ENCODE peak calls at places on chromosomes 11 and 22, in nine cellular contexts. One of them, this sample, is unnamed.

GRCh38 chr11:129589190-129589589 is 213.5 kb downstream of the BARX2 start:
- DNase-seq in suprapubic skin: no peak
- DNase-seq in A549: no peak
- DNase-seq in ovary: no peak
- DNase-seq in stomach: no peak
- DNase-seq in SK-N-SH: no peak
- DNase-seq in sigmoid colon: no peak
- DNase-seq in K562: no peak
- DNase-seq in tibial nerve: no peak
- DNase-seq in this sample: no peak

GRCh38 chr11:68897441-68897840 is 6.2 kb downstream of the MRPL21 start:
- DNase-seq in suprapubic skin: no peak
- DNase-seq in sigmoid colon: no peak
- DNase-seq in SK-N-SH: no peak
- DNase-seq in K562: no peak
- DNase-seq in A549: no peak
- DNase-seq in tibial nerve: no peak
- DNase-seq in ovary: no peak
- DNase-seq in stomach: no peak
- DNase-seq in this sample: no peak

GRCh38 chr11:66329165-66329673 is 7.0 kb downstream of the RIN1 start:
- DNase-seq in K562: peak
- DNase-seq in sigmoid colon: no peak
- DNase-seq in stomach: no peak
- DNase-seq in suprapubic skin: no peak
- DNase-seq in ovary: no peak
- DNase-seq in tibial nerve: no peak
- DNase-seq in SK-N-SH: no peak
- DNase-seq in A549: no peak
- DNase-seq in this sample: no peak

GRCh38 chr11:114893329-114893728 is 215.0 kb downstream of the NXPE2 start:
- DNase-seq in ovary: no peak
- DNase-seq in A549: no peak
- DNase-seq in suprapubic skin: no peak
- DNase-seq in SK-N-SH: no peak
- DNase-seq in K562: no peak
- DNase-seq in stomach: no peak
- DNase-seq in sigmoid colon: no peak
- DNase-seq in tibial nerve: no peak
- DNase-seq in this sample: no peak

GRCh38 chr11:30741039-30741550 is 154.9 kb upstream of the MPPED2 start:
- DNase-seq in sigmoid colon: no peak
- DNase-seq in SK-N-SH: no peak
- DNase-seq in A549: peak
- DNase-seq in stomach: no peak
- DNase-seq in tibial nerve: no peak
- DNase-seq in ovary: no peak
- DNase-seq in K562: no peak
- DNase-seq in suprapubic skin: no peak
- DNase-seq in this sample: peak

GRCh38 chr11:114562166-114562916 is 2.7 kb upstream of the NXPE1 start:
- DNase-seq in ovary: no peak
- DNase-seq in SK-N-SH: no peak
- DNase-seq in stomach: no peak
- DNase-seq in sigmoid colon: no peak
- DNase-seq in A549: no peak
- DNase-seq in tibial nerve: no peak
- DNase-seq in suprapubic skin: no peak
- DNase-seq in K562: no peak
- DNase-seq in this sample: no peak

GRCh38 chr22:35313311-35314121 is 13.8 kb downstream of the TOM1 start:
- DNase-seq in SK-N-SH: no peak
- DNase-seq in K562: no peak
- DNase-seq in tibial nerve: peak
- DNase-seq in suprapubic skin: peak
- DNase-seq in A549: peak
- DNase-seq in stomach: peak
- DNase-seq in ovary: no peak
- DNase-seq in sigmoid colon: peak
- DNase-seq in this sample: no peak

GRCh38 chr11:68549789-68550484 is 89.4 kb downstream of the PPP6R3 start:
- DNase-seq in ovary: no peak
- DNase-seq in SK-N-SH: no peak
- DNase-seq in K562: no peak
- DNase-seq in tibial nerve: no peak
- DNase-seq in stomach: no peak
- DNase-seq in sigmoid colon: no peak
- DNase-seq in suprapubic skin: no peak
- DNase-seq in A549: no peak
- DNase-seq in this sample: no peak

GRCh38 chr11:7595016-7595869 is 78.1 kb downstream of the CYB5R2 start:
- DNase-seq in ovary: no peak
- DNase-seq in stomach: no peak
- DNase-seq in K562: no peak
- DNase-seq in SK-N-SH: no peak
- DNase-seq in A549: no peak
- DNase-seq in tibial nerve: no peak
- DNase-seq in suprapubic skin: no peak
- DNase-seq in sigmoid colon: no peak
- DNase-seq in this sample: no peak

GRCh38 chr11:7597620-7598019 is 75.7 kb downstream of the CYB5R2 start:
- DNase-seq in sigmoid colon: no peak
- DNase-seq in ovary: no peak
- DNase-seq in A549: no peak
- DNase-seq in suprapubic skin: no peak
- DNase-seq in tibial nerve: no peak
- DNase-seq in K562: no peak
- DNase-seq in stomach: peak
- DNase-seq in SK-N-SH: no peak
- DNase-seq in this sample: peak

GRCh38 chr11:7595951-7596350 is 77.3 kb downstream of the CYB5R2 start:
- DNase-seq in sigmoid colon: no peak
- DNase-seq in K562: no peak
- DNase-seq in suprapubic skin: no peak
- DNase-seq in stomach: no peak
- DNase-seq in tibial nerve: no peak
- DNase-seq in SK-N-SH: no peak
- DNase-seq in ovary: no peak
- DNase-seq in A549: no peak
- DNase-seq in this sample: no peak

GRCh38 chr11:7599209-7599608 is 74.1 kb downstream of the CYB5R2 start:
- DNase-seq in suprapubic skin: no peak
- DNase-seq in K562: no peak
- DNase-seq in SK-N-SH: no peak
- DNase-seq in ovary: no peak
- DNase-seq in A549: no peak
- DNase-seq in tibial nerve: no peak
- DNase-seq in sigmoid colon: no peak
- DNase-seq in stomach: no peak
- DNase-seq in this sample: no peak

GRCh38 chr11:7596975-7597391 is 76.3 kb downstream of the CYB5R2 start:
- DNase-seq in stomach: no peak
- DNase-seq in suprapubic skin: no peak
- DNase-seq in A549: no peak
- DNase-seq in K562: no peak
- DNase-seq in sigmoid colon: peak
- DNase-seq in ovary: no peak
- DNase-seq in tibial nerve: no peak
- DNase-seq in SK-N-SH: no peak
- DNase-seq in this sample: peak
- H3K27ac ChIP-seq in stomach: peak
- H3K27ac ChIP-seq in suprapubic skin: peak
- H3K27ac ChIP-seq in A549: peak
- H3K27ac ChIP-seq in K562: no peak
- H3K27ac ChIP-seq in sigmoid colon: no peak
- H3K27ac ChIP-seq in ovary: no peak
- H3K27ac ChIP-seq in tibial nerve: no peak
- H3K27ac ChIP-seq in SK-N-SH: no peak
- H3K27ac ChIP-seq in this sample: peak

DNA sequence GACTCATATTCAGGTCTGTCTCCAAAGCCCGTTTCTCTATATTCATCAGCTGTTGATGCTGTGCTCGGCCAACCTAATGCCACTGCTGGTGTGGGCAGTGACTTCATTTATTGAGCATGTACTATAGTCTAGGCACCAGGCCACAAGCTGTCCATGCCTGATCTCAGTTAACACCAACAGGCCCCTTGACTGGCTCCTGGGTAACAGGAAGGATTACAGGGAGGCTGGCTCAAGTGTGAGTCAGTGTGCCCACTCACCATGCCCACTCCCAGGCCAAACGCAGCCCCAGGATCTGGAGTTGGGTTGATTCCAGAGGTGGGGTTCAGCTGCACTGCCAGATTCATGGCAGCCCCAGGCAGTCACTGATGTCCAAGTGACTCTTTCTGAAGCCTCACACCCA is 8.6 kb upstream of the CRYBB2 start:
- DNase-seq in SK-N-SH: no peak
- DNase-seq in A549: no peak
- DNase-seq in suprapubic skin: no peak
- DNase-seq in stomach: no peak
- DNase-seq in ovary: no peak
- DNase-seq in sigmoid colon: no peak
- DNase-seq in tibial nerve: no peak
- DNase-seq in K562: no peak
- DNase-seq in this sample: no peak
- TF ChIP-seq EP300 in SK-N-SH: no peak
- TF ChIP-seq EP300 in A549: no peak
- TF ChIP-seq EP300 in suprapubic skin: no peak
- TF ChIP-seq EP300 in stomach: no peak
- TF ChIP-seq EP300 in ovary: no peak
- TF ChIP-seq EP300 in sigmoid colon: no peak
- TF ChIP-seq EP300 in tibial nerve: no peak
- TF ChIP-seq EP300 in K562: no peak
- TF ChIP-seq EP300 in this sample: no peak

GRCh38 chr11:111981270-111981669 is 43.9 kb upstream of the DLAT start:
- DNase-seq in K562: no peak
- DNase-seq in ovary: no peak
- DNase-seq in stomach: no peak
- DNase-seq in tibial nerve: no peak
- DNase-seq in A549: no peak
- DNase-seq in suprapubic skin: no peak
- DNase-seq in sigmoid colon: no peak
- DNase-seq in SK-N-SH: no peak
- DNase-seq in this sample: no peak

GRCh38 chr11:111983187-111983986 is 41.8 kb upstream of the DLAT start:
- DNase-seq in A549: peak
- DNase-seq in tibial nerve: no peak
- DNase-seq in K562: peak
- DNase-seq in stomach: peak
- DNase-seq in ovary: no peak
- DNase-seq in suprapubic skin: no peak
- DNase-seq in sigmoid colon: no peak
- DNase-seq in SK-N-SH: no peak
- DNase-seq in this sample: peak

GRCh38 chr11:111980062-111980461 is 42.9 kb downstream of the DIXDC1 start:
- DNase-seq in SK-N-SH: peak
- DNase-seq in tibial nerve: no peak
- DNase-seq in A549: no peak
- DNase-seq in suprapubic skin: no peak
- DNase-seq in K562: no peak
- DNase-seq in stomach: no peak
- DNase-seq in ovary: no peak
- DNase-seq in sigmoid colon: no peak
- DNase-seq in this sample: no peak

GRCh38 chr11:111982019-111982464 is 43.2 kb upstream of the DLAT start:
- DNase-seq in suprapubic skin: no peak
- DNase-seq in sigmoid colon: no peak
- DNase-seq in K562: peak
- DNase-seq in SK-N-SH: peak
- DNase-seq in ovary: peak
- DNase-seq in tibial nerve: peak
- DNase-seq in A549: peak
- DNase-seq in stomach: peak
- DNase-seq in this sample: peak

GRCh38 chr11:111982532-111983186 is 42.5 kb upstream of the DLAT start:
- DNase-seq in A549: no peak
- DNase-seq in K562: no peak
- DNase-seq in sigmoid colon: no peak
- DNase-seq in SK-N-SH: no peak
- DNase-seq in tibial nerve: no peak
- DNase-seq in ovary: no peak
- DNase-seq in suprapubic skin: no peak
- DNase-seq in stomach: no peak
- DNase-seq in this sample: no peak
- H3K4me3 ChIP-seq in A549: no peak
- H3K4me3 ChIP-seq in K562: no peak
- H3K4me3 ChIP-seq in sigmoid colon: no peak
- H3K4me3 ChIP-seq in SK-N-SH: no peak
- H3K4me3 ChIP-seq in tibial nerve: peak
- H3K4me3 ChIP-seq in ovary: no peak
- H3K4me3 ChIP-seq in suprapubic skin: peak
- H3K4me3 ChIP-seq in stomach: peak
- H3K4me3 ChIP-seq in this sample: peak

GRCh38 chr11:72718101-72718501 is 34.1 kb downstream of the ARAP1 start:
- DNase-seq in ovary: no peak
- DNase-seq in stomach: no peak
- DNase-seq in K562: no peak
- DNase-seq in suprapubic skin: no peak
- DNase-seq in tibial nerve: no peak
- DNase-seq in A549: no peak
- DNase-seq in SK-N-SH: no peak
- DNase-seq in sigmoid colon: no peak
- DNase-seq in this sample: no peak

GRCh38 chr11:72719144-72719543 is 33.1 kb downstream of the ARAP1 start:
- DNase-seq in stomach: no peak
- DNase-seq in tibial nerve: no peak
- DNase-seq in A549: no peak
- DNase-seq in ovary: no peak
- DNase-seq in suprapubic skin: no peak
- DNase-seq in SK-N-SH: no peak
- DNase-seq in sigmoid colon: no peak
- DNase-seq in K562: no peak
- DNase-seq in this sample: no peak

GRCh38 chr11:72719551-72719950 is 32.7 kb downstream of the ARAP1 start:
- DNase-seq in K562: no peak
- DNase-seq in ovary: no peak
- DNase-seq in suprapubic skin: no peak
- DNase-seq in A549: no peak
- DNase-seq in stomach: no peak
- DNase-seq in sigmoid colon: no peak
- DNase-seq in tibial nerve: no peak
- DNase-seq in SK-N-SH: no peak
- DNase-seq in this sample: no peak

GRCh38 chr11:72716291-72716690 is 35.9 kb downstream of the ARAP1 start:
- DNase-seq in ovary: no peak
- DNase-seq in K562: no peak
- DNase-seq in A549: no peak
- DNase-seq in sigmoid colon: no peak
- DNase-seq in tibial nerve: no peak
- DNase-seq in stomach: no peak
- DNase-seq in suprapubic skin: no peak
- DNase-seq in SK-N-SH: peak
- DNase-seq in this sample: no peak

DNA sequence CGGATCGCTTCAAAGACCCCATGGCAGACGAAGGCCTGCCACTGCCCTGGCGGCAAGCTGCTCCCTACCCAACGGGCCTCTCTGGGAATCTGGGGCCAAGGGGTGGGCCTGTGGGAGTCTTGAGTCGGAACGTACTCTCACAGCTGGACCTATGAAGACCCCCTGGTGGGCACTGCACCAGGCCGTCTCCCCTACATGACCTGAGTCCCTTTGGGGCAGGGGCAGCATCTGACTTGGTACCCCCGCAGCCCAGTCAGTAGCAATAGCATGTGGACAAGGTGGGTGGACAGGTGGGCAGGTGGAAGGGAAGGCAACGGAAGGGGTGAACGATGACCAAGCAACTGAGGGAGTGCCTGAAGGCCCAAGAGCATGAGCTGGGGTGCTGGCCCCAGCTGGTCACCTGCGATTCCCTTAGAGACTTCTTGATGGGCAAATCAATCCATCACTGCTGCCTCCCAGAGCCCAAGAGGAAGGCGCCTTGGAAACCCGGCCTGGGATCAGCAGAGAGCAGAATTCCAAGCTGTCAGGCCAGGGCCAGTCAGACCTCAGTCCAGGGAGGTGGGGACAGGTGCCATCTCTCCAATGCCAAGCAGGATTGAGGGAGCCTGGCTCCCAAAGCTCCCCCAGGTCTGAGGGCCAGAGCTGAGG is 35.3 kb downstream of the ARAP1 start:
- DNase-seq in stomach: no peak
- DNase-seq in K562: no peak
- DNase-seq in SK-N-SH: no peak
- DNase-seq in suprapubic skin: no peak
- DNase-seq in sigmoid colon: no peak
- DNase-seq in A549: no peak
- DNase-seq in ovary: no peak
- DNase-seq in tibial nerve: no peak
- DNase-seq in this sample: no peak
- H3K27ac ChIP-seq in stomach: no peak
- H3K27ac ChIP-seq in K562: no peak
- H3K27ac ChIP-seq in SK-N-SH: no peak
- H3K27ac ChIP-seq in suprapubic skin: no peak
- H3K27ac ChIP-seq in sigmoid colon: peak
- H3K27ac ChIP-seq in A549: no peak
- H3K27ac ChIP-seq in ovary: no peak
- H3K27ac ChIP-seq in tibial nerve: no peak
- H3K27ac ChIP-seq in this sample: no peak

This sample was measured in transverse colon.